ENCODE peak calls at places on chromosomes 5 and 9, in ten cellular contexts. One of them, this sample, is unnamed.
A peak's percentile ranks its signal among the peaks of the same experiment; 100 is the strongest.

GRCh38 chr5:126808619-126809018 is 31.7 kb downstream of the LMNB1 start:
- DNase-seq in RPMI8226: no peak
- DNase-seq in AG20443: peak; percentile 42
- DNase-seq in fibroblast of lung: peak; percentile 22
- DNase-seq in adipocyte: peak; percentile 72
- DNase-seq in activated naive CD4-positive, alpha-beta T cell: no peak
- DNase-seq in NT2/D1: no peak
- DNase-seq in hepatocyte: peak; percentile 32
- DNase-seq in SW480: peak; percentile 40
- DNase-seq in activated CD4-positive, alpha-beta T cell treated with anti-CD3 and anti-CD28 coated beads for 24 hours: no peak
- DNase-seq in this sample: no peak

GRCh38 chr5:90410178-90410762 is 714 bp upstream of the CETN3 start:
- DNase-seq in fibroblast of lung: no peak
- DNase-seq in adipocyte: no peak
- DNase-seq in activated CD4-positive, alpha-beta T cell treated with anti-CD3 and anti-CD28 coated beads for 24 hours: no peak
- DNase-seq in hepatocyte: peak; percentile 8
- DNase-seq in NT2/D1: no peak
- DNase-seq in AG20443: no peak
- DNase-seq in SW480: no peak
- DNase-seq in RPMI8226: peak; percentile 9
- DNase-seq in activated naive CD4-positive, alpha-beta T cell: no peak
- DNase-seq in this sample: no peak

GRCh38 chr5:93789173-93790070 is 48.0 kb upstream of the POU5F2 start:
- DNase-seq in AG20443: peak; percentile 27
- DNase-seq in adipocyte: peak; percentile 63
- DNase-seq in RPMI8226: no peak
- DNase-seq in activated CD4-positive, alpha-beta T cell treated with anti-CD3 and anti-CD28 coated beads for 24 hours: no peak
- DNase-seq in hepatocyte: no peak
- DNase-seq in NT2/D1: no peak
- DNase-seq in activated naive CD4-positive, alpha-beta T cell: no peak
- DNase-seq in fibroblast of lung: peak; percentile 85
- DNase-seq in SW480: peak; percentile 9
- DNase-seq in this sample: peak; percentile 33

GRCh38 chr9:96251451-96251850 is 50.5 kb downstream of the HSD17B3 start:
- DNase-seq in activated naive CD4-positive, alpha-beta T cell: no peak
- DNase-seq in fibroblast of lung: no peak
- DNase-seq in adipocyte: no peak
- DNase-seq in activated CD4-positive, alpha-beta T cell treated with anti-CD3 and anti-CD28 coated beads for 24 hours: no peak
- DNase-seq in NT2/D1: no peak
- DNase-seq in RPMI8226: no peak
- DNase-seq in hepatocyte: no peak
- DNase-seq in SW480: no peak
- DNase-seq in AG20443: no peak
- DNase-seq in this sample: no peak

GRCh38 chr9:130138791-130139190 is 33.4 kb upstream of the NCS1 start:
- DNase-seq in activated CD4-positive, alpha-beta T cell treated with anti-CD3 and anti-CD28 coated beads for 24 hours: no peak
- DNase-seq in AG20443: peak; percentile 89
- DNase-seq in SW480: peak; percentile 69
- DNase-seq in RPMI8226: no peak
- DNase-seq in NT2/D1: no peak
- DNase-seq in hepatocyte: peak; percentile 78
- DNase-seq in adipocyte: peak; percentile 87
- DNase-seq in activated naive CD4-positive, alpha-beta T cell: no peak
- DNase-seq in fibroblast of lung: peak; percentile 100
- DNase-seq in this sample: peak; percentile 96

GRCh38 chr9:118059520-118060278 is 355.5 kb downstream of the TLR4 start:
- DNase-seq in fibroblast of lung: peak; percentile 10
- DNase-seq in activated CD4-positive, alpha-beta T cell treated with anti-CD3 and anti-CD28 coated beads for 24 hours: no peak
- DNase-seq in NT2/D1: peak; percentile 22
- DNase-seq in AG20443: peak; percentile 6
- DNase-seq in adipocyte: peak; percentile 20
- DNase-seq in activated naive CD4-positive, alpha-beta T cell: no peak
- DNase-seq in hepatocyte: peak; percentile 72
- DNase-seq in SW480: peak; percentile 9
- DNase-seq in RPMI8226: peak; percentile 70
- DNase-seq in this sample: no peak

GRCh38 chr9:36878986-36879982 is 154.8 kb downstream of the PAX5 start:
- DNase-seq in activated naive CD4-positive, alpha-beta T cell: no peak
- DNase-seq in AG20443: no peak
- DNase-seq in adipocyte: no peak
- DNase-seq in SW480: no peak
- DNase-seq in NT2/D1: no peak
- DNase-seq in hepatocyte: no peak
- DNase-seq in activated CD4-positive, alpha-beta T cell treated with anti-CD3 and anti-CD28 coated beads for 24 hours: no peak
- DNase-seq in fibroblast of lung: no peak
- DNase-seq in RPMI8226: no peak
- DNase-seq in this sample: no peak

GRCh38 chr5:127326438-127326837 is 35.8 kb downstream of the MEGF10 start:
- DNase-seq in NT2/D1: no peak
- DNase-seq in hepatocyte: no peak
- DNase-seq in fibroblast of lung: no peak
- DNase-seq in SW480: no peak
- DNase-seq in AG20443: no peak
- DNase-seq in RPMI8226: no peak
- DNase-seq in activated naive CD4-positive, alpha-beta T cell: no peak
- DNase-seq in activated CD4-positive, alpha-beta T cell treated with anti-CD3 and anti-CD28 coated beads for 24 hours: no peak
- DNase-seq in adipocyte: no peak
- DNase-seq in this sample: no peak

This sample was measured in skeletal muscle cell.